ENCODE peak calls at places on chromosome 14, in seven cellular contexts. Q is ovary; W is spleen; J is CD8-positive, alpha-beta memory T cell; E is PC-3; C is tibial artery; U is astrocyte of the cerebellum. M is an unnamed sample.

GRCh38 chr14:20970983-20971704 is 15.9 kb downstream of the RNASE2 start:
- DNase-seq in E (peak), J (peak), Q (peak), U (peak), C (peak), W (peak), M (peak)

GRCh38 chr14:71574976-71575375 is 357.3 kb upstream of the RGS6 start:
- DNase-seq in E (peak), C (no peak), W (no peak), Q (no peak), U (peak), J (no peak), M (no peak)

GRCh38 chr14:26394114-26394855 is 203.5 kb downstream of the NOVA1 start:
- DNase-seq in J (no peak), E (peak), C (no peak), U (peak), W (no peak), Q (no peak), M (peak)

GRCh38 chr14:34078117-34078743 is 127.4 kb upstream of the EGLN3 start:
- DNase-seq in W (no peak), C (no peak), E (peak), J (no peak), Q (no peak), U (peak), M (no peak)

GRCh38 chr14:33512201-33512600 is 438.7 kb downstream of the EGLN3 start:
- DNase-seq in Q (no peak), W (no peak), E (no peak), U (peak), J (no peak), C (no peak), M (no peak)

GRCh38 chr14:59377991-59378720 is 87.0 kb downstream of the GPR135 start:
- DNase-seq in U (no peak), C (no peak), J (no peak), Q (peak), E (no peak), W (no peak), M (no peak)

GRCh38 chr14:96693252-96693820 is 103.8 kb upstream of the VRK1 start:
- DNase-seq in W (no peak), C (no peak), Q (no peak), U (no peak), J (no peak), E (no peak), M (no peak)

GRCh38 chr14:44803239-44803905 is 158.4 kb downstream of the KLHL28 start:
- DNase-seq in E (peak), C (no peak), U (peak), Q (no peak), J (no peak), W (no peak), M (peak)

GRCh38 chr14:45811155-45811554 is 558.2 kb upstream of the MIS18BP1 start:
- DNase-seq in W (no peak), E (no peak), C (no peak), Q (no peak), J (no peak), U (no peak), M (no peak)

GRCh38 chr14:21476526-21476924 is 234 bp downstream of the RAB2B start:
- DNase-seq in E (peak), Q (peak), C (no peak), W (peak), J (peak), U (peak), M (no peak)

GRCh38 chr14:55139696-55140509 is 10.9 kb downstream of the LGALS3 start:
- DNase-seq in J (no peak), C (no peak), Q (no peak), W (no peak), U (no peak), E (no peak), M (no peak)

GRCh38 chr14:54366726-54367707 is 29.8 kb upstream of the CDKN3 start:
- DNase-seq in Q (peak), W (no peak), E (peak), C (no peak), J (peak), U (no peak), M (peak)

GRCh38 chr14:81221579-81222102 is 882 bp upstream of the GTF2A1 start:
- DNase-seq in Q (no peak), W (no peak), E (no peak), C (no peak), U (no peak), J (no peak), M (no peak)

DNA sequence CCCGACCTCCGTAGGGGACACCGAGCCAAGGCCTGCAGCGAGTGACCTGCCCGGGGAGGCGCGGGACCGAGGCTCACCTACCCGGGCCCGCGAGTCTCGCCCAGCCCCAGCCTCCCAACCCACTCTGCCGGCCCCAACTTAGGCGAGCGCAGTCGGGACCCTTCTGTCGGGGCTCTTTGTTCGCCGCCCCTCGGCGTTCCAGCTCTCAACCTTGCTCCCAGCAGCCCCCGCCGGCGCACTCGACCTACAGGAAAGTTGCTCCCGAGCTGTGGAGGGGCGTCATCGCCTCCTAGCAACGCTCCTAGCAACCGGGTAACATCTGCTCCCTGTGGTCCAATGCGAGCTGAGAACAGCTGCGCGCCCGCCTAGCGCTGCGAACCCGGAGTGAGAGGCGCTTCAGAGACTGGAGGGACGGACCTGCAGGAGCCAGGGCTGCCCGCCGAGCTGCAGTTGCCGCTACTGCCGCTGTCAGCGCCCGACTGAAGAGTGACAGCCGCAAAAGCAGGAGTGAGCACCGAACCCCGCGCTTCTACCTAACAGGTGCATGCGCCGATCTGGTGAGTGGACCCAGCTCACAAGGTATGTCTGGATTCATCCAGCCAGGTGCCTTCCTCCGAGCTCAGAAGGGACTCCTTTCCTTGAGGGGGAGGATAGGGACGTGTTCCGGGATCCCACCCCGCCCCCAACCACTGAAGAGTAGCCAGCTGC is 354.9 kb downstream of the SNAPC1 start:
- DNase-seq in W (peak), E (no peak), J (peak), U (peak), Q (no peak), C (peak), M (peak)
- H3K4me3 ChIP-seq in W (peak), E (no peak), J (peak), U (peak), Q (no peak), C (peak), M (no peak)

GRCh38 chr14:106372870-106373657 is 846.7 kb downstream of the TMEM121 start:
- DNase-seq in W (peak), Q (no peak), U (no peak), E (peak), C (no peak), J (peak), M (peak)
- H3K4me3 ChIP-seq in W (no peak), Q (no peak), U (no peak), E (no peak), C (no peak), J (no peak), M (no peak)

DNA sequence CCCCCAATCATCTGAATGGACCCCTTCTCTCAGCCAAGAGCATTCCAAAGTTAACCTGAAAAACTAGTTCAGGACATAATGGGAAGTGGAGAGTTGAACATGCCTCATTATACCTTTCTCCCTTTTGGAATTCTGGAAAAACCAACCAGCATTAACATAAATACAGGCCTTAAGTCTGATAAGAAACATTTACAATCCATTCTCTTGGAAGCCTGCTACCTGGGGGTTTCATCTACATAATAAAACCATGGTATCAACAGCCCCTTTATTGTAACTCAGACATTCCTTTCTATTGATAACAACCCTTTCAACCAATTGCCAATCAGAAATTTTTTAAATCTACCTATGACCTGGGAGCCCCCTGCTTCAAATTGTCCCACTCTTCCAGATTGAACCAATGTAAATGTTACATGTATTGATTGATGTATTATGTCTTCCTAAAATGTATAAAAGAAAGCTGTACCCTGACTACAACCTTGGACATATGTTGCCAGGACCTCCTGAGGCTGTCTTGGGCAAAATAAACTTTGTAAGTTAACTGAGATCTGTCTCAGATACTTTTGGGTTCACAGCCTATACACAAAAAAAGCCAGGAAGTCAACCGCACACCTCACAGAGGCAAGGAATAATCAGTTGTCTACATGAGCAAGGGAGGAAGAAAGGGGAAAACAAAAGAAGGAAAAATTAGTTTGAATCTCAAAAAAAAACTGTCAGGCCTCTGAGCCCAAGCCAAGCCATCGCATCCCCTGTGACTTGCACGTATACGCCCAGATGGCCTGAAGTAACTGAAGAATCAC is 17.6 kb upstream of the SSTR1 start:
- DNase-seq in W (no peak), Q (no peak), U (no peak), E (no peak), J (no peak), C (no peak), M (no peak)
- H3K4me3 ChIP-seq in W (no peak), Q (no peak), U (no peak), E (no peak), J (no peak), C (no peak), M (no peak)

GRCh38 chr14:52789118-52789517 is 2.3 kb downstream of the GNPNAT1 start:
- DNase-seq in W (no peak), Q (no peak), U (no peak), C (no peak), J (no peak), E (no peak), M (no peak)
- H3K4me3 ChIP-seq in W (no peak), Q (no peak), U (no peak), C (no peak), J (no peak), E (peak), M (peak)

GRCh38 chr14:93977790-93978581 is 1.6 kb upstream of the ASB2 start:
- DNase-seq in W (no peak), E (no peak), U (no peak), C (no peak), Q (no peak), J (peak), M (no peak)

GRCh38 chr14:93975791-93976476 is 436 bp downstream of the ASB2 start:
- DNase-seq in C (no peak), Q (no peak), U (no peak), J (no peak), W (no peak), E (no peak), M (peak)

GRCh38 chr14:93977171-93977570 is 801 bp upstream of the ASB2 start:
- DNase-seq in W (no peak), J (no peak), Q (no peak), E (no peak), C (no peak), U (no peak), M (no peak)

GRCh38 chr14:93974833-93975232 is 1.5 kb downstream of the ASB2 start:
- DNase-seq in E (no peak), J (no peak), W (no peak), Q (no peak), C (peak), U (no peak), M (no peak)

GRCh38 chr14:93976477-93977057 is at the start of gene ASB2:
- DNase-seq in U (no peak), C (peak), W (no peak), J (no peak), Q (no peak), E (no peak), M (no peak)
- H3K4me3 ChIP-seq in U (no peak), C (peak), W (peak), J (peak), Q (peak), E (no peak), M (no peak)

M was measured in HAP-1.